ENCODE peak calls at places on chromosomes 6 and 20, in seven cellular contexts. X, P, Y, H, A, E and D are unnamed samples.

GRCh38 chr20:40945754-40946451 is 82.7 kb upstream of the TOP1 start:
- DNase-seq in X (no peak), P (peak; percentile 21), Y (peak; percentile 88), H (peak; percentile 73), A (no peak), E (no peak), D (peak; percentile 77)

GRCh38 chr6:127971945-127972391 is 71.1 kb upstream of the THEMIS start:
- DNase-seq in X (peak; percentile 10), P (peak; percentile 91), Y (peak; percentile 91), H (peak; percentile 45), A (no peak), E (peak; percentile 13), D (peak; percentile 45)

GRCh38 chr6:11585426-11586016 is 48.0 kb downstream of the TMEM170B start:
- DNase-seq in X (no peak), P (peak; percentile 64), Y (peak; percentile 82), H (peak; percentile 54), A (no peak), E (no peak), D (peak; percentile 84)

GRCh38 chr6:3220366-3220765 is 7.1 kb downstream of the TUBB2B start:
- DNase-seq in X (no peak), P (no peak), Y (no peak), H (no peak), A (no peak), E (no peak), D (no peak)

GRCh38 chr20:57526067-57526884 is 1.3 kb upstream of the CTCFL start:
- DNase-seq in X (peak; percentile 8), P (no peak), Y (no peak), H (no peak), A (peak; percentile 67), E (no peak), D (peak; percentile 15)

GRCh38 chr20:33684533-33685327 is 1.5 kb downstream of the E2F1 start:
- DNase-seq in X (no peak), P (no peak), Y (no peak), H (no peak), A (no peak), E (no peak), D (peak; percentile 76)

GRCh38 chr6:46103437-46103836 is 26.4 kb upstream of the ENPP4 start:
- DNase-seq in X (no peak), P (no peak), Y (no peak), H (no peak), A (no peak), E (no peak), D (no peak)

GRCh38 chr6:157885211-157885788 is 62.3 kb downstream of the SNX9 start:
- DNase-seq in X (no peak), P (no peak), Y (peak; percentile 58), H (no peak), A (peak; percentile 41), E (peak; percentile 20), D (peak; percentile 63)

GRCh38 chr6:163729127-163729872 is 314.8 kb downstream of the QKI start:
- DNase-seq in X (no peak), P (no peak), Y (no peak), H (no peak), A (no peak), E (no peak), D (no peak)

GRCh38 chr20:59818911-59819310 is 114.5 kb downstream of the SYCP2 start:
- DNase-seq in X (no peak), P (no peak), Y (no peak), H (no peak), A (no peak), E (no peak), D (no peak)

GRCh38 chr20:59004763-59005522 is 2.1 kb downstream of the CTSZ start:
- DNase-seq in X (no peak), P (no peak), Y (no peak), H (no peak), A (peak; percentile 47), E (no peak), D (peak; percentile 79)

GRCh38 chr6:382883-383420 is 8.6 kb upstream of the IRF4 start:
- DNase-seq in X (no peak), P (no peak), Y (no peak), H (no peak), A (no peak), E (no peak), D (no peak)

GRCh38 chr6:21115111-21115510 is 478.4 kb upstream of the SOX4 start:
- DNase-seq in X (no peak), P (no peak), Y (peak; percentile 75), H (no peak), A (no peak), E (no peak), D (no peak)

GRCh38 chr6:168619560-168620314 is 178.8 kb downstream of the SMOC2 start:
- DNase-seq in X (no peak), P (no peak), Y (no peak), H (no peak), A (no peak), E (no peak), D (no peak)

GRCh38 chr6:153001767-153002612 is 519 bp downstream of the MTRF1L start:
- DNase-seq in X (no peak), P (no peak), Y (peak; percentile 34), H (no peak), A (no peak), E (no peak), D (peak; percentile 47)

GRCh38 chr6:41371992-41372525 is 36.7 kb downstream of the NCR2 start:
- DNase-seq in X (no peak), P (no peak), Y (peak; percentile 63), H (no peak), A (no peak), E (no peak), D (peak; percentile 23)

GRCh38 chr20:50856475-50857041 is 61.7 kb downstream of the BCAS4 start:
- DNase-seq in X (no peak), P (no peak), Y (no peak), H (no peak), A (no peak), E (no peak), D (no peak)

GRCh38 chr6:90080876-90081464 is 186.7 kb downstream of the GJA10 start:
- DNase-seq in X (peak; percentile 69), P (no peak), Y (no peak), H (no peak), A (peak; percentile 74), E (peak; percentile 67), D (no peak)

GRCh38 chr6:7468382-7469081 is 72.9 kb upstream of the DSP start:
- DNase-seq in X (no peak), P (peak; percentile 59), Y (peak; percentile 46), H (peak; percentile 84), A (peak; percentile 6), E (no peak), D (peak; percentile 3)

GRCh38 chr20:62820208-62820961 is 3.5 kb downstream of the COL9A3 start:
- DNase-seq in X (no peak), P (no peak), Y (no peak), H (no peak), A (no peak), E (no peak), D (no peak)

GRCh38 chr6:36387440-36388303 is at the start of gene ETV7:
- DNase-seq in X (no peak), P (no peak), Y (no peak), H (no peak), A (peak; percentile 34), E (peak; percentile 21), D (peak; percentile 23)

GRCh38 chr6:5981274-5982026 is 25.3 kb downstream of the NRN1 start:
- DNase-seq in X (no peak), P (peak; percentile 75), Y (no peak), H (no peak), A (no peak), E (no peak), D (peak; percentile 69)

GRCh38 chr6:18551228-18551627 is 164.1 kb downstream of the RNF144B start:
- DNase-seq in X (no peak), P (peak; percentile 69), Y (peak; percentile 76), H (no peak), A (no peak), E (no peak), D (peak; percentile 12)

GRCh38 chr20:56166781-56167465 is 81.6 kb upstream of the MC3R start:
- DNase-seq in X (no peak), P (no peak), Y (no peak), H (no peak), A (no peak), E (no peak), D (no peak)

GRCh38 chr6:109221543-109222195 is 126.4 kb downstream of the CEP57L1 start:
- DNase-seq in X (no peak), P (no peak), Y (no peak), H (no peak), A (no peak), E (no peak), D (no peak)

GRCh38 chr20:25237610-25238318 is 10.1 kb upstream of the PYGB start:
- DNase-seq in X (peak; percentile 55), P (peak; percentile 99), Y (peak; percentile 99), H (peak; percentile 93), A (peak; percentile 64), E (peak; percentile 36), D (peak; percentile 95)

GRCh38 chr6:122609881-122610689 is at the start of gene PKIB:
- DNase-seq in X (peak; percentile 44), P (peak; percentile 48), Y (peak; percentile 65), H (peak; percentile 57), A (peak; percentile 44), E (peak; percentile 11), D (peak; percentile 75)

GRCh38 chr6:83609248-83609647 is 96.9 kb downstream of the PRSS35 start:
- DNase-seq in X (no peak), P (no peak), Y (no peak), H (no peak), A (no peak), E (no peak), D (no peak)

GRCh38 chr20:54172856-54173652 is 732 bp downstream of the CYP24A1 start:
- DNase-seq in X (no peak), P (no peak), Y (no peak), H (no peak), A (peak; percentile 11), E (no peak), D (peak; percentile 4)